ENCODE peak calls at places on chromosome 19, in eight cellular contexts. I, S, Z, D, O, A, L and Q are unnamed samples.

GRCh38 chr19:13018037-13018914 is 23.0 kb downstream of the NFIX start:
- DNase-seq in D (no peak), Z (peak; percentile 78), O (no peak), L (no peak), A (no peak), I (no peak), S (no peak), Q (no peak)

GRCh38 chr19:39166571-39167391 is 30.0 kb upstream of the NCCRP1 start:
- DNase-seq in L (peak; percentile 30), A (no peak), S (no peak), O (no peak), D (no peak), Z (peak; percentile 65), I (no peak), Q (peak; percentile 76)

GRCh38 chr19:44539236-44539819 is 9.9 kb upstream of the CEACAM20 start:
- DNase-seq in L (no peak), I (no peak), D (no peak), A (no peak), O (no peak), S (no peak), Z (no peak), Q (no peak)

GRCh38 chr19:480016-480855 is 16.1 kb upstream of the MADCAM1 start:
- DNase-seq in L (peak; percentile 76), Z (peak; percentile 84), A (no peak), I (no peak), O (peak; percentile 11), D (peak; percentile 62), S (no peak), Q (peak; percentile 87)

GRCh38 chr19:36837902-36838783 is at the start of gene ZNF790:
- DNase-seq in L (peak; percentile 81), Z (peak; percentile 88), A (peak; percentile 65), D (peak; percentile 60), S (peak; percentile 62), I (peak; percentile 84), O (peak; percentile 78), Q (peak; percentile 86)

GRCh38 chr19:11587302-11587972 is 9.8 kb upstream of the ZNF627 start:
- DNase-seq in Z (peak; percentile 74), I (peak; percentile 79), A (peak; percentile 71), L (peak; percentile 84), O (peak; percentile 32), D (peak; percentile 71), S (no peak), Q (peak; percentile 72)

GRCh38 chr19:47330466-47330869 is 1.5 kb upstream of the C5AR2 start:
- DNase-seq in L (no peak), D (no peak), Z (no peak), S (no peak), A (no peak), I (no peak), O (no peak), Q (no peak)

GRCh38 chr19:7505682-7506384 is 10.1 kb upstream of the ZNF358 start:
- DNase-seq in I (peak; percentile 71), Z (no peak), S (no peak), O (no peak), D (no peak), L (peak; percentile 62), A (no peak), Q (no peak)

GRCh38 chr19:49552749-49553148 is 24.9 kb downstream of the RCN3 start:
- DNase-seq in S (no peak), D (no peak), Z (no peak), A (no peak), O (no peak), I (no peak), L (no peak), Q (no peak)

GRCh38 chr19:42628411-42629135 is 33.8 kb upstream of the CEACAM8 start:
- DNase-seq in S (no peak), A (no peak), Z (no peak), L (no peak), O (no peak), I (no peak), D (no peak), Q (no peak)

GRCh38 chr19:23309926-23310325 is 59.7 kb upstream of the ZNF724 start:
- DNase-seq in O (no peak), S (no peak), D (no peak), L (no peak), A (no peak), I (no peak), Z (no peak), Q (no peak)

GRCh38 chr19:10816691-10817090 is 19.3 kb downstream of the TMED1 start:
- DNase-seq in D (no peak), L (no peak), S (no peak), Z (no peak), O (no peak), A (no peak), I (no peak), Q (no peak)

GRCh38 chr19:28701491-28701890 is 511.5 kb downstream of the UQCRFS1 start:
- DNase-seq in Z (no peak), D (no peak), A (no peak), O (no peak), I (no peak), L (no peak), S (no peak), Q (no peak)

GRCh38 chr19:6065685-6066365 is 44.5 kb downstream of the RFX2 start:
- DNase-seq in I (no peak), S (no peak), A (peak; percentile 40), O (no peak), Z (peak; percentile 30), L (peak; percentile 33), D (no peak), Q (peak; percentile 80)

DNA sequence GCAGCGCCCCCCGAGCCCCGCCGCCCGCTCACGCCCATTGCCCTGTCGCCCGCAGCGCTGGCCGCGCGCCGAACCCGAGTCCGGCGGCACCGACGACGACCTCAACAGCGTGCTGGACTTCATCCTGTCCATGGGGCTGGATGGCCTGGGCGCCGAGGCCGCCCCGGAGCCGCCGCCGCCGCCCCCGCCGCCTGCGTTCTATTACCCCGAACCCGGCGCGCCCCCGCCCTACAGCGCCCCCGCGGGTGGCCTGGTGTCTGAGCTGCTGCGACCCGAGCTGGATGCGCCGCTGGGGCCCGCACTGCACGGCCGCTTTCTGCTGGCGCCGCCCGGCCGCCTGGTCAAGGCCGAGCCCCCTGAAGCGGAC is 518 bp downstream of the KLF2 start:
- DNase-seq in O (no peak), I (peak; percentile 66), A (no peak), S (no peak), L (peak; percentile 60), Z (peak; percentile 66), D (no peak), Q (no peak)
- TF ChIP-seq CTCF in O (peak; percentile 2), I (peak; percentile 25), A (no peak), S (peak; percentile 12), L (no peak), Z (peak; percentile 10), D (peak; percentile 10), Q (peak; percentile 42)

DNA sequence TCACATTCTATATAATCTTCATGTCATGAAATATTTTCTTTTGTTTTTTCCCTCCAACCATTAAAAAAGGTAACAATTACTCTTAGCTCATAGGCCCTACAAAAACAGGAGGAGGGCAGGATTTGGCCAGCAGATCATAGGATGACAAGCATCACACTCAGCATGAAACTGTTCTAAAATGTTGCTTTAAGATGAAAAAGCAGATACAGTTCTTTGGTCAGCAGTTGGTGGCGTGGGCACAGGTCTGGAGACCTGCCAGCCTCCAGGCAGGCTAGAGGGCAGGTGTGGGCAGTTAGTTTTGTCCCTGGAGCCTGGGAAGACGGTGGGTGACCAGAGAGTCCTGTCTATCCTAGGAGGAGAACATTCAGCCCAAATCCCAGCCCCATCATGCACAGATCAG is at the start of gene EDDM13:
- DNase-seq in Z (no peak), L (no peak), D (no peak), A (no peak), O (no peak), I (no peak), S (no peak), Q (no peak)
- TF ChIP-seq CTCF in Z (no peak), L (no peak), D (no peak), A (no peak), O (no peak), I (no peak), S (no peak), Q (no peak)

GRCh38 chr19:40799558-40800338 is 757 bp downstream of the EGLN2 start:
- DNase-seq in Z (peak; percentile 60), L (peak; percentile 58), I (peak; percentile 70), O (no peak), S (no peak), D (no peak), A (no peak), Q (no peak)

GRCh38 chr19:40800339-40800996 is 1.5 kb downstream of the EGLN2 start:
- DNase-seq in S (no peak), L (no peak), I (no peak), D (no peak), O (no peak), A (no peak), Z (no peak), Q (no peak)

GRCh38 chr19:40798223-40798996 is 581 bp upstream of the EGLN2 start:
- DNase-seq in I (peak; percentile 98), Z (peak; percentile 100), S (peak; percentile 100), O (peak; percentile 99), L (peak; percentile 100), A (peak; percentile 100), D (peak; percentile 100), Q (peak; percentile 100)

GRCh38 chr19:40797963-40798222 is 1.1 kb upstream of the EGLN2 start:
- DNase-seq in Z (no peak), D (no peak), A (no peak), L (no peak), O (no peak), I (no peak), S (no peak), Q (no peak)

GRCh38 chr19:40798997-40799557 is at the start of gene EGLN2:
- DNase-seq in A (no peak), O (no peak), D (no peak), I (peak; percentile 47), S (no peak), Z (no peak), L (no peak), Q (no peak)
- TF ChIP-seq CTCF in A (no peak), O (no peak), D (no peak), I (no peak), S (no peak), Z (no peak), L (no peak), Q (no peak)

GRCh38 chr19:45591004-45591637 is 6.5 kb upstream of the OPA3 start:
- DNase-seq in I (peak; percentile 79), Z (peak; percentile 39), L (peak; percentile 67), S (no peak), D (no peak), O (no peak), A (no peak), Q (no peak)
- TF ChIP-seq CTCF in I (peak; percentile 62), Z (no peak), L (peak; percentile 33), S (no peak), D (no peak), O (peak; percentile 40), A (no peak), Q (no peak)

GRCh38 chr19:4007021-4007835 is at the start of gene PIAS4:
- DNase-seq in O (peak; percentile 82), Z (peak; percentile 97), S (peak; percentile 86), A (peak; percentile 86), I (peak; percentile 100), D (peak; percentile 95), L (peak; percentile 95), Q (peak; percentile 96)
- TF ChIP-seq CTCF in O (no peak), Z (no peak), S (peak; percentile 19), A (no peak), I (no peak), D (peak; percentile 67), L (no peak), Q (no peak)